ENCODE peak calls at places on chromosomes 7 and 10, in eight cellular contexts. One of them, this sample, is unnamed.

GRCh38 chr7:46654546-46655443 is 733.7 kb upstream of the IGFBP3 start:
- DNase-seq in CD4-positive, alpha-beta T cell: no peak
- DNase-seq in cardiac fibroblast: no peak
- DNase-seq in fibroblast of pulmonary artery: peak
- DNase-seq in A549: peak
- DNase-seq in transverse colon: no peak
- DNase-seq in AG04450: no peak
- DNase-seq in cardiac muscle cell: no peak
- DNase-seq in this sample: no peak

GRCh38 chr10:27944005-27944404 is 54.9 kb downstream of the ODAD2 start:
- DNase-seq in cardiac muscle cell: no peak
- DNase-seq in cardiac fibroblast: no peak
- DNase-seq in CD4-positive, alpha-beta T cell: no peak
- DNase-seq in fibroblast of pulmonary artery: no peak
- DNase-seq in transverse colon: no peak
- DNase-seq in AG04450: no peak
- DNase-seq in A549: no peak
- DNase-seq in this sample: no peak

GRCh38 chr10:90111671-90112070 is 410.3 kb downstream of the KIF20B start:
- DNase-seq in CD4-positive, alpha-beta T cell: no peak
- DNase-seq in fibroblast of pulmonary artery: peak
- DNase-seq in cardiac muscle cell: no peak
- DNase-seq in A549: no peak
- DNase-seq in cardiac fibroblast: peak
- DNase-seq in transverse colon: no peak
- DNase-seq in AG04450: no peak
- DNase-seq in this sample: no peak

GRCh38 chr10:76456190-76456589 is 1024.8 kb downstream of the LRMDA start:
- DNase-seq in AG04450: no peak
- DNase-seq in fibroblast of pulmonary artery: peak
- DNase-seq in cardiac fibroblast: peak
- DNase-seq in cardiac muscle cell: no peak
- DNase-seq in CD4-positive, alpha-beta T cell: no peak
- DNase-seq in A549: peak
- DNase-seq in transverse colon: no peak
- DNase-seq in this sample: no peak

GRCh38 chr7:82389847-82390246 is 53.7 kb downstream of the CACNA2D1 start:
- DNase-seq in cardiac fibroblast: no peak
- DNase-seq in A549: no peak
- DNase-seq in cardiac muscle cell: no peak
- DNase-seq in fibroblast of pulmonary artery: no peak
- DNase-seq in AG04450: no peak
- DNase-seq in transverse colon: no peak
- DNase-seq in CD4-positive, alpha-beta T cell: no peak
- DNase-seq in this sample: no peak

GRCh38 chr7:7220821-7221220 is 38.5 kb downstream of the C1GALT1 start:
- DNase-seq in transverse colon: no peak
- DNase-seq in AG04450: no peak
- DNase-seq in A549: no peak
- DNase-seq in cardiac fibroblast: no peak
- DNase-seq in CD4-positive, alpha-beta T cell: no peak
- DNase-seq in fibroblast of pulmonary artery: no peak
- DNase-seq in cardiac muscle cell: no peak
- DNase-seq in this sample: no peak

GRCh38 chr7:22665816-22666375 is 61.1 kb upstream of the IL6 start:
- DNase-seq in cardiac fibroblast: no peak
- DNase-seq in transverse colon: no peak
- DNase-seq in cardiac muscle cell: no peak
- DNase-seq in A549: no peak
- DNase-seq in CD4-positive, alpha-beta T cell: no peak
- DNase-seq in fibroblast of pulmonary artery: no peak
- DNase-seq in AG04450: no peak
- DNase-seq in this sample: no peak

GRCh38 chr7:102004229-102004628 is 186.8 kb downstream of the CUX1 start:
- DNase-seq in cardiac fibroblast: peak
- DNase-seq in transverse colon: no peak
- DNase-seq in cardiac muscle cell: no peak
- DNase-seq in AG04450: no peak
- DNase-seq in CD4-positive, alpha-beta T cell: no peak
- DNase-seq in fibroblast of pulmonary artery: peak
- DNase-seq in A549: no peak
- DNase-seq in this sample: no peak

GRCh38 chr7:156617215-156617614 is 23.4 kb upstream of the RNF32 start:
- DNase-seq in A549: no peak
- DNase-seq in transverse colon: peak
- DNase-seq in cardiac fibroblast: no peak
- DNase-seq in cardiac muscle cell: no peak
- DNase-seq in CD4-positive, alpha-beta T cell: no peak
- DNase-seq in fibroblast of pulmonary artery: no peak
- DNase-seq in AG04450: no peak
- DNase-seq in this sample: no peak

GRCh38 chr10:23384364-23384763 is 39.8 kb upstream of the C10orf67 start:
- DNase-seq in cardiac fibroblast: no peak
- DNase-seq in fibroblast of pulmonary artery: peak
- DNase-seq in A549: no peak
- DNase-seq in AG04450: no peak
- DNase-seq in cardiac muscle cell: no peak
- DNase-seq in CD4-positive, alpha-beta T cell: no peak
- DNase-seq in transverse colon: no peak
- DNase-seq in this sample: no peak

GRCh38 chr7:2108501-2109250 is 124.1 kb downstream of the MAD1L1 start:
- DNase-seq in AG04450: no peak
- DNase-seq in transverse colon: no peak
- DNase-seq in cardiac fibroblast: no peak
- DNase-seq in cardiac muscle cell: no peak
- DNase-seq in A549: no peak
- DNase-seq in CD4-positive, alpha-beta T cell: no peak
- DNase-seq in fibroblast of pulmonary artery: no peak
- DNase-seq in this sample: no peak

GRCh38 chr10:133258066-133258817 is 18.4 kb downstream of the ADAM8 start:
- DNase-seq in transverse colon: peak
- DNase-seq in cardiac muscle cell: no peak
- DNase-seq in A549: no peak
- DNase-seq in CD4-positive, alpha-beta T cell: no peak
- DNase-seq in fibroblast of pulmonary artery: no peak
- DNase-seq in cardiac fibroblast: no peak
- DNase-seq in AG04450: no peak
- DNase-seq in this sample: no peak

GRCh38 chr7:49112222-49112621 is 187.9 kb downstream of the CDC14C start:
- DNase-seq in cardiac muscle cell: peak
- DNase-seq in cardiac fibroblast: no peak
- DNase-seq in AG04450: no peak
- DNase-seq in CD4-positive, alpha-beta T cell: no peak
- DNase-seq in A549: no peak
- DNase-seq in fibroblast of pulmonary artery: no peak
- DNase-seq in transverse colon: no peak
- DNase-seq in this sample: no peak

GRCh38 chr10:103197177-103197576 is 4.1 kb upstream of the NT5C2 start:
- DNase-seq in CD4-positive, alpha-beta T cell: no peak
- DNase-seq in transverse colon: no peak
- DNase-seq in A549: peak
- DNase-seq in fibroblast of pulmonary artery: peak
- DNase-seq in AG04450: peak
- DNase-seq in cardiac muscle cell: no peak
- DNase-seq in cardiac fibroblast: peak
- DNase-seq in this sample: no peak

GRCh38 chr10:26869528-26869927 is 8.8 kb upstream of the ABI1 start:
- DNase-seq in cardiac fibroblast: no peak
- DNase-seq in CD4-positive, alpha-beta T cell: no peak
- DNase-seq in transverse colon: no peak
- DNase-seq in cardiac muscle cell: no peak
- DNase-seq in A549: no peak
- DNase-seq in fibroblast of pulmonary artery: peak
- DNase-seq in AG04450: no peak
- DNase-seq in this sample: no peak

GRCh38 chr7:44094365-44094764 is 9.8 kb upstream of the AEBP1 start:
- DNase-seq in CD4-positive, alpha-beta T cell: no peak
- DNase-seq in cardiac muscle cell: no peak
- DNase-seq in transverse colon: no peak
- DNase-seq in cardiac fibroblast: no peak
- DNase-seq in fibroblast of pulmonary artery: peak
- DNase-seq in AG04450: no peak
- DNase-seq in A549: no peak
- DNase-seq in this sample: no peak

GRCh38 chr7:3427957-3428356 is 126.9 kb downstream of the SDK1 start:
- DNase-seq in A549: peak
- DNase-seq in fibroblast of pulmonary artery: no peak
- DNase-seq in AG04450: no peak
- DNase-seq in CD4-positive, alpha-beta T cell: no peak
- DNase-seq in transverse colon: no peak
- DNase-seq in cardiac muscle cell: no peak
- DNase-seq in cardiac fibroblast: no peak
- DNase-seq in this sample: no peak

GRCh38 chr10:61904711-61905445 is 3.4 kb downstream of the ARID5B start:
- DNase-seq in cardiac muscle cell: peak
- DNase-seq in CD4-positive, alpha-beta T cell: no peak
- DNase-seq in transverse colon: peak
- DNase-seq in AG04450: no peak
- DNase-seq in fibroblast of pulmonary artery: peak
- DNase-seq in cardiac fibroblast: peak
- DNase-seq in A549: peak
- DNase-seq in this sample: no peak

GRCh38 chr10:58266003-58266825 is 1.5 kb downstream of the IPMK start:
- DNase-seq in cardiac fibroblast: peak
- DNase-seq in A549: peak
- DNase-seq in cardiac muscle cell: peak
- DNase-seq in AG04450: no peak
- DNase-seq in transverse colon: no peak
- DNase-seq in CD4-positive, alpha-beta T cell: no peak
- DNase-seq in fibroblast of pulmonary artery: peak
- DNase-seq in this sample: no peak

GRCh38 chr7:46752881-46753366 is 829.0 kb downstream of the TNS3 start:
- DNase-seq in fibroblast of pulmonary artery: peak
- DNase-seq in A549: peak
- DNase-seq in transverse colon: no peak
- DNase-seq in cardiac fibroblast: peak
- DNase-seq in AG04450: no peak
- DNase-seq in cardiac muscle cell: no peak
- DNase-seq in CD4-positive, alpha-beta T cell: no peak
- DNase-seq in this sample: no peak

GRCh38 chr7:13115157-13115772 is 427.8 kb downstream of the ARL4A start:
- DNase-seq in AG04450: no peak
- DNase-seq in cardiac muscle cell: peak
- DNase-seq in cardiac fibroblast: peak
- DNase-seq in CD4-positive, alpha-beta T cell: no peak
- DNase-seq in transverse colon: no peak
- DNase-seq in fibroblast of pulmonary artery: peak
- DNase-seq in A549: peak
- DNase-seq in this sample: no peak

GRCh38 chr7:13115829-13116228 is 428.4 kb downstream of the ARL4A start:
- DNase-seq in AG04450: no peak
- DNase-seq in A549: no peak
- DNase-seq in CD4-positive, alpha-beta T cell: no peak
- DNase-seq in cardiac muscle cell: no peak
- DNase-seq in transverse colon: no peak
- DNase-seq in cardiac fibroblast: no peak
- DNase-seq in fibroblast of pulmonary artery: no peak
- DNase-seq in this sample: no peak

GRCh38 chr7:13111230-13111629 is 423.8 kb downstream of the ARL4A start:
- DNase-seq in cardiac muscle cell: no peak
- DNase-seq in CD4-positive, alpha-beta T cell: no peak
- DNase-seq in cardiac fibroblast: no peak
- DNase-seq in transverse colon: no peak
- DNase-seq in AG04450: no peak
- DNase-seq in A549: no peak
- DNase-seq in fibroblast of pulmonary artery: no peak
- DNase-seq in this sample: no peak

DNA sequence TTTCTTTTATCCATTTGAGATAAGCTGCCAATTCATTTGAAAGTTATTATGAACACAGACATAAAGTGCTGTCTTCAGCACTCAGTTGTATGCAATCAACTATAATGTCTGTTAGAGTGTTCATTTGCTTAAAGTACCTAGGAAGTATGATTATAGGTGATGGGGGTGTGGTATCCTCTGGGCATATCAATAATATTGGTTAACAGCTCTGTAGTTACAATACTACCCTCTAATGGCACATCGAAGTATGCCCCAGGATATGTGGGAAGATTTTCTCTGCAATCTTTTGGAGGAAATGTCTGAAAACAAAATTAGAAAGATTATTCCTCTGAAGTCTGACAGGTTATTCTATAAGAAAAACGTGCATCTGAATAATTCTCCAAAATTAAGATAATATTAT is 429.7 kb downstream of the ARL4A start:
- DNase-seq in fibroblast of pulmonary artery: peak
- DNase-seq in AG04450: no peak
- DNase-seq in cardiac muscle cell: no peak
- DNase-seq in CD4-positive, alpha-beta T cell: no peak
- DNase-seq in A549: peak
- DNase-seq in transverse colon: no peak
- DNase-seq in cardiac fibroblast: peak
- DNase-seq in this sample: no peak
- TF ChIP-seq CTCF in fibroblast of pulmonary artery: peak
- TF ChIP-seq CTCF in AG04450: peak
- TF ChIP-seq CTCF in cardiac muscle cell: peak
- TF ChIP-seq CTCF in CD4-positive, alpha-beta T cell: no peak
- TF ChIP-seq CTCF in A549: peak
- TF ChIP-seq CTCF in transverse colon: peak
- TF ChIP-seq CTCF in cardiac fibroblast: peak
- TF ChIP-seq CTCF in this sample: peak

GRCh38 chr7:38309555-38309954 is 36.1 kb upstream of the TARP start:
- DNase-seq in transverse colon: no peak
- DNase-seq in cardiac fibroblast: no peak
- DNase-seq in A549: no peak
- DNase-seq in AG04450: no peak
- DNase-seq in fibroblast of pulmonary artery: no peak
- DNase-seq in CD4-positive, alpha-beta T cell: no peak
- DNase-seq in cardiac muscle cell: no peak
- DNase-seq in this sample: no peak
- TF ChIP-seq CTCF in transverse colon: no peak
- TF ChIP-seq CTCF in cardiac fibroblast: no peak
- TF ChIP-seq CTCF in A549: no peak
- TF ChIP-seq CTCF in AG04450: no peak
- TF ChIP-seq CTCF in fibroblast of pulmonary artery: no peak
- TF ChIP-seq CTCF in CD4-positive, alpha-beta T cell: no peak
- TF ChIP-seq CTCF in cardiac muscle cell: no peak
- TF ChIP-seq CTCF in this sample: no peak

GRCh38 chr10:51083280-51083986 is 9.1 kb downstream of the PRKG1 start:
- DNase-seq in AG04450: peak
- DNase-seq in cardiac fibroblast: peak
- DNase-seq in transverse colon: no peak
- DNase-seq in A549: no peak
- DNase-seq in cardiac muscle cell: peak
- DNase-seq in fibroblast of pulmonary artery: peak
- DNase-seq in CD4-positive, alpha-beta T cell: no peak
- DNase-seq in this sample: no peak
- TF ChIP-seq CTCF in AG04450: peak
- TF ChIP-seq CTCF in cardiac fibroblast: peak
- TF ChIP-seq CTCF in transverse colon: no peak
- TF ChIP-seq CTCF in A549: no peak
- TF ChIP-seq CTCF in cardiac muscle cell: no peak
- TF ChIP-seq CTCF in fibroblast of pulmonary artery: peak
- TF ChIP-seq CTCF in CD4-positive, alpha-beta T cell: no peak
- TF ChIP-seq CTCF in this sample: no peak

DNA sequence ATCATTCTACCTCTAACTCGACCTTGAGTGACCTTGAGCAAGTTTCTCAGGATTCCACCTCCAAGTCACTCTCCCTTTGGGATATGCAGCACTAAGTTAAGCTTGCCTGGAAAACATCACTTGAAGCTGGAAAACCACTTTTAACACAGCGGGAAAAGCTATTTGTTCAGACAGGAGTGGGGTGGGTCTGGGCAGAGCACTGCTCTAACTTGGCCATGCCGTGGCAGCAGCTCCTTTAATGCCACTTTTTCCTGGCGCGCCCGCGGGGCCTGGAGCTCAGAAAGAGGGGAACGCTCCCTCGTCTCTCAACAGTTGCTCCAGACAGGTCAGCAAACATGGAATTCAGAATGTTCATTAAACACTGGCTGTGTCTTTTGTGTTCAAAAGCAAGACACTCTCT is 35.4 kb downstream of the EGFR start:
- DNase-seq in fibroblast of pulmonary artery: no peak
- DNase-seq in AG04450: no peak
- DNase-seq in cardiac fibroblast: no peak
- DNase-seq in transverse colon: no peak
- DNase-seq in A549: no peak
- DNase-seq in CD4-positive, alpha-beta T cell: no peak
- DNase-seq in cardiac muscle cell: no peak
- DNase-seq in this sample: no peak
- TF ChIP-seq CTCF in fibroblast of pulmonary artery: no peak
- TF ChIP-seq CTCF in AG04450: no peak
- TF ChIP-seq CTCF in cardiac fibroblast: no peak
- TF ChIP-seq CTCF in transverse colon: no peak
- TF ChIP-seq CTCF in A549: no peak
- TF ChIP-seq CTCF in CD4-positive, alpha-beta T cell: no peak
- TF ChIP-seq CTCF in cardiac muscle cell: no peak
- TF ChIP-seq CTCF in this sample: no peak